ENCODE peak calls at places on chromosome 18, in nine cellular contexts. G, K, A, T, M, F, S, D and L are unnamed samples.
A peak's percentile ranks its signal among the peaks of the same experiment; 100 is the strongest.

GRCh38 chr18:73479472-73479871 is 611.7 kb upstream of the NETO1 start:
- DNase-seq in G (no peak), K (no peak), A (peak; percentile 11), T (no peak), M (no peak), F (peak; percentile 34), S (no peak), D (no peak), L (no peak)

GRCh38 chr18:13558132-13558531 is 168.2 kb downstream of the FAM210A start:
- DNase-seq in G (peak; percentile 63), K (no peak), A (peak; percentile 44), T (no peak), M (peak; percentile 37), F (peak; percentile 41), S (no peak), D (no peak), L (no peak)

GRCh38 chr18:74116628-74117554 is 30.7 kb downstream of the FBXO15 start:
- DNase-seq in G (no peak), K (no peak), A (peak; percentile 60), T (no peak), M (peak; percentile 37), F (peak; percentile 58), S (no peak), D (peak; percentile 26), L (no peak)

GRCh38 chr18:63451774-63452173 is 25.0 kb upstream of the SERPINB5 start:
- DNase-seq in G (no peak), K (peak; percentile 24), A (peak; percentile 66), T (no peak), M (peak; percentile 79), F (peak; percentile 29), S (no peak), D (no peak), L (no peak)

GRCh38 chr18:63882333-63883141 is 5.0 kb upstream of the SERPINB2 start:
- DNase-seq in G (no peak), K (no peak), A (peak; percentile 80), T (no peak), M (no peak), F (peak; percentile 88), S (no peak), D (peak; percentile 73), L (no peak)

GRCh38 chr18:59505311-59505710 is 146.2 kb upstream of the LMAN1 start:
- DNase-seq in G (no peak), K (no peak), A (no peak), T (no peak), M (no peak), F (peak; percentile 54), S (no peak), D (no peak), L (no peak)

GRCh38 chr18:32349728-32350395 is 120.8 kb downstream of the GAREM1 start:
- DNase-seq in G (peak; percentile 85), K (peak; percentile 76), A (peak; percentile 98), T (peak; percentile 83), M (peak; percentile 83), F (peak; percentile 98), S (no peak), D (peak; percentile 87), L (peak; percentile 57)

GRCh38 chr18:53944721-53945120 is 279.7 kb downstream of the MBD2 start:
- DNase-seq in G (no peak), K (no peak), A (no peak), T (no peak), M (peak; percentile 30), F (no peak), S (no peak), D (no peak), L (no peak)

GRCh38 chr18:6757966-6758365 is 28.4 kb downstream of the ARHGAP28 start:
- DNase-seq in G (no peak), K (no peak), A (no peak), T (no peak), M (no peak), F (no peak), S (no peak), D (no peak), L (no peak)

GRCh38 chr18:48656176-48656575 is 117.3 kb downstream of the CTIF start:
- DNase-seq in G (no peak), K (no peak), A (no peak), T (no peak), M (no peak), F (no peak), S (no peak), D (no peak), L (no peak)

GRCh38 chr18:23257686-23258565 is 122.6 kb downstream of the CABLES1 start:
- DNase-seq in G (peak; percentile 82), K (no peak), A (peak; percentile 47), T (no peak), M (no peak), F (peak; percentile 85), S (no peak), D (no peak), L (no peak)

GRCh38 chr18:32048507-32049091 is 30.0 kb downstream of the RNF125 start:
- DNase-seq in G (peak; percentile 70), K (peak; percentile 13), A (peak; percentile 88), T (no peak), M (peak; percentile 34), F (peak; percentile 33), S (no peak), D (no peak), L (no peak)

GRCh38 chr18:41096504-41096903 is 858.5 kb upstream of the PIK3C3 start:
- DNase-seq in G (no peak), K (no peak), A (peak; percentile 69), T (no peak), M (peak; percentile 27), F (peak; percentile 58), S (no peak), D (no peak), L (no peak)

GRCh38 chr18:10419420-10420103 is 34.9 kb upstream of the APCDD1 start:
- DNase-seq in G (no peak), K (no peak), A (peak; percentile 38), T (no peak), M (no peak), F (peak; percentile 34), S (no peak), D (no peak), L (no peak)

DNA sequence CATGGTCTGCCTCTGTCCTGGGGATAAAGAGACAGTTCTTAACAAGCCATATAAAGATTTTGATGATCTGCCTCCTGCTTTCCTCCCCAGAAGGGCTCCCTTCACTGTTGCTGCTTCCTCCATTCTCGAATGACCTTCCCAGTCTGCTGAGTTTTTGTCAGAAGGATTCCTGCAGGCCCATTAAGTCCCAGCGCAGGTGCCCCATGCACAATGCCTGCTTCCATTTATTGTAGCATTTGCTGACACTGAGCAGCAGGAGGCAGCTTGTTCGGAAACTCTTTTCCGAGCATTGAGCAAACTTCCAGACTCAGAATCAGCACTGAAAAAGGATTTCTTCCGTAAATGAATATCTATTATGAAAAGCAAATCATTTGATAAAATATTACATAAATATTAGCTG is 110.3 kb downstream of the DTNA start:
- DNase-seq in G (no peak), K (no peak), A (no peak), T (no peak), M (no peak), F (no peak), S (no peak), D (no peak), L (no peak)
- TF ChIP-seq CTCF in G (no peak), K (no peak), A (no peak), T (no peak), M (no peak), F (no peak), S (no peak), D (no peak), L (no peak)

GRCh38 chr18:11871501-11871900 is 20.3 kb downstream of the CHMP1B start:
- DNase-seq in G (no peak), K (no peak), A (no peak), T (no peak), M (no peak), F (no peak), S (no peak), D (no peak), L (no peak)

GRCh38 chr18:11868230-11868629 is 17.0 kb downstream of the CHMP1B start:
- DNase-seq in G (no peak), K (no peak), A (no peak), T (no peak), M (no peak), F (no peak), S (no peak), D (no peak), L (no peak)

GRCh38 chr18:11874676-11875075 is 23.5 kb downstream of the CHMP1B start:
- DNase-seq in G (no peak), K (no peak), A (no peak), T (no peak), M (no peak), F (no peak), S (no peak), D (no peak), L (no peak)

GRCh38 chr18:11873670-11874340 is 22.6 kb downstream of the CHMP1B start:
- DNase-seq in G (no peak), K (no peak), A (no peak), T (no peak), M (no peak), F (no peak), S (no peak), D (no peak), L (no peak)

DNA sequence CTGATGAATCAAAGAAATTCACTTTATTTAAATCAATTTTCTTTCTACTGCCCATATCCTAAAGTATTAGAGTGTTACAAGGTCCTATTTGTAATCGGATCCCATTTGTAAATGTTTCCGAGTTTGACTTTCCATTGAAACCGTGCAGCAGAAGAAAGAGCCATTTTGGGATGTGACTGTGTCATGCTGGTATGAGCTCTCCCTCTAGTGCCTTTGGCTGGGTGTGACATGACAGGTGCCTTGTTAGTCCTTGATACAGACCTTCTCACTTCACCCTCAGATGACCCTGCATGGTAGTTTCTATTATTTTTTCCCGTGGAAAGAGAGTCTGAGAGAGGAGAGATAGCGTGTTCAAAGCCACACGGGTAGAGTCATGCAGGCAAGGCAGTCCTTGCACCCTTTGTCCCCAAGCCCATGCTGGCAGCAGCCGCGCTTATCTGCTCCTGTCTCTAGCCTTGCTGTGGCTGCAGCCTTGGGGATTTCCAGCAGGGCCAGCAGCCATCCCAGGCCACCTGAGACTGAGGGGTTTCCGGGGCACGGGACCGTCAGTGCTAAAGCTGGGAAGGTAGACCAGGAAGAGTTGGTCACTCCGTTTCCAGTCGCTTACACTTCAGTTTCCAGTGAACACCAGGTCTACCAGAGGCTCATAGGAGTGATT is 21.4 kb downstream of the CHMP1B start:
- DNase-seq in G (no peak), K (no peak), A (peak; percentile 46), T (no peak), M (peak; percentile 57), F (no peak), S (no peak), D (no peak), L (no peak)
- TF ChIP-seq CTCF in G (peak; percentile 69), K (no peak), A (peak; percentile 62), T (no peak), M (no peak), F (peak; percentile 23), S (peak; percentile 45), D (peak; percentile 47), L (no peak)

DNA sequence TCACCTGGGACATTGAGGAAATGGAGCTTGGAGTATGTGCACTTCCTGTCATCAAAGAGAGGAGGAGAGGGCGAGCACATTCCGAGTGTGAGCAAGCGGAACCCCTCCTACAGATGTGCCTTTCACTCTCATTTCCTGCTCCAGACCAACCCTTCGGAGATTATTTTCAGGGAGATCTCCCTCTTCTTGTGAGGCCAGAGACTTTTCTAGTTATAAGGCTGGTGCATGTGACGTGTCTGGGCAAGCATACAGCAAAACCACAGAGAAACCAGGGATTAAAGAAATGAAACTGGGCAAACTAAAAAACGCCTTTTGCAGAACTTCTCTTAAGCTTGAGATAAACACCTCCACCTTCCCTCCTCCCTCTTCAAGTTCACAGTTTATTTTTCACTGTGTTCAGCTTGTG is 409.2 kb upstream of the TCF4 start:
- DNase-seq in G (no peak), K (no peak), A (peak; percentile 19), T (no peak), M (no peak), F (no peak), S (no peak), D (no peak), L (no peak)
- TF ChIP-seq CTCF in G (peak; percentile 19), K (no peak), A (peak; percentile 17), T (no peak), M (no peak), F (peak; percentile 10), S (no peak), D (no peak), L (no peak)

GRCh38 chr18:62177271-62177670 is 9.6 kb downstream of the PIGN start:
- DNase-seq in G (no peak), K (no peak), A (no peak), T (no peak), M (no peak), F (no peak), S (no peak), D (no peak), L (no peak)
- TF ChIP-seq CTCF in G (no peak), K (no peak), A (no peak), T (no peak), M (no peak), F (no peak), S (no peak), D (no peak), L (no peak)